ENCODE peak calls at places on chromosomes 2 and 18, in four cellular contexts. A is NAMALWA; P is NCI-H510A treated with DMSO at 0.1 percent for 48 hours; E is stimulated activated CD4-positive, alpha-beta T cell treated with anti-CD3 and anti-CD28 coated beads, Interleukin-4, amount 100 ng/mL, for 4 hours. N is an unnamed sample.
A peak's percentile ranks its signal among the peaks of the same experiment; 100 is the strongest.

GRCh38 chr18:67199993-67200617 is 316.4 kb downstream of the DSEL start:
- DNase-seq in A (peak; percentile 76), P (peak; percentile 94), E (no peak), N (peak; percentile 52)

GRCh38 chr2:110116033-110116710 is 550 bp upstream of the MALL start:
- DNase-seq in A (no peak), P (peak; percentile 26), E (no peak), N (no peak)

GRCh38 chr2:217316743-217317142 is 456.9 kb upstream of the TNP1 start:
- DNase-seq in A (peak; percentile 83), P (no peak), E (no peak), N (no peak)

GRCh38 chr2:216700088-216700567 is 4.8 kb upstream of the IGFBP5 start:
- DNase-seq in A (no peak), P (peak; percentile 93), E (no peak), N (peak; percentile 70)

GRCh38 chr2:23497536-23497935 is 112.6 kb downstream of the KLHL29 start:
- DNase-seq in A (no peak), P (no peak), E (no peak), N (no peak)

GRCh38 chr18:29616885-29617284 is 1425.7 kb downstream of the DSC3 start:
- DNase-seq in A (no peak), P (no peak), E (no peak), N (no peak)

GRCh38 chr2:39532933-39533332 is 95.8 kb upstream of the MAP4K3 start:
- DNase-seq in A (no peak), P (no peak), E (no peak), N (no peak)

GRCh38 chr2:217162533-217162932 is 302.7 kb upstream of the TNP1 start:
- DNase-seq in A (no peak), P (peak; percentile 69), E (no peak), N (peak; percentile 22)

GRCh38 chr2:119263025-119263424 is 39.4 kb downstream of the STEAP3 start:
- DNase-seq in A (no peak), P (no peak), E (no peak), N (no peak)

GRCh38 chr2:88729061-88729745 is 37.7 kb downstream of the RPIA start:
- DNase-seq in A (no peak), P (no peak), E (no peak), N (no peak)

GRCh38 chr2:230796280-230796862 is 68.4 kb upstream of the ITM2C start:
- DNase-seq in A (no peak), P (no peak), E (no peak), N (no peak)

GRCh38 chr2:37301408-37301807 is 23.2 kb downstream of the PRKD3 start:
- DNase-seq in A (no peak), P (no peak), E (no peak), N (no peak)

GRCh38 chr2:126893606-126894005 is 5.1 kb upstream of the TEX51 start:
- DNase-seq in A (no peak), P (no peak), E (no peak), N (no peak)

GRCh38 chr2:212619954-212620353 is 81.4 kb upstream of the ERBB4 start:
- DNase-seq in A (no peak), P (no peak), E (no peak), N (no peak)

GRCh38 chr2:65033178-65033577 is 23.0 kb upstream of the CEP68 start:
- DNase-seq in A (peak; percentile 76), P (no peak), E (no peak), N (no peak)

GRCh38 chr18:63368611-63369010 is 1.6 kb upstream of the KDSR start:
- DNase-seq in A (no peak), P (no peak), E (no peak), N (no peak)

GRCh38 chr2:136254681-136255080 is 136.7 kb upstream of the CXCR4 start:
- DNase-seq in A (no peak), P (no peak), E (no peak), N (no peak)

GRCh38 chr2:39379643-39380524 is 57.2 kb downstream of the MAP4K3 start:
- DNase-seq in A (peak; percentile 76), P (peak; percentile 72), E (no peak), N (peak; percentile 20)

GRCh38 chr2:23322813-23323212 is 62.2 kb upstream of the KLHL29 start:
- DNase-seq in A (no peak), P (no peak), E (no peak), N (no peak)

N was measured in NCI-H345.